ENCODE peak calls at places on chromosomes 2 and 18, in ten cellular contexts. V, P, E, D, Y, A, B, G, I and H are unnamed samples.

GRCh38 chr2:165776013-165776412 is 18.0 kb downstream of the GALNT3 start:
- DNase-seq in P (no peak), D (no peak), V (no peak), G (no peak), B (no peak), Y (no peak), A (no peak), I (no peak), E (no peak), H (no peak)

GRCh38 chr2:235029054-235029453 is 77.2 kb downstream of the SH3BP4 start:
- DNase-seq in E (no peak), I (no peak), B (no peak), D (no peak), V (no peak), G (no peak), P (no peak), Y (no peak), A (no peak), H (peak; percentile 52)

GRCh38 chr18:63342206-63342605 is 22.6 kb upstream of the BCL2 start:
- DNase-seq in D (no peak), P (no peak), V (peak; percentile 61), G (no peak), Y (peak; percentile 62), E (no peak), B (no peak), I (no peak), A (peak; percentile 66), H (no peak)

GRCh38 chr2:218202266-218202665 is 14.7 kb upstream of the ARPC2 start:
- DNase-seq in P (no peak), I (no peak), E (no peak), V (no peak), D (no peak), Y (no peak), A (no peak), G (no peak), B (no peak), H (no peak)

GRCh38 chr2:134662751-134663150 is 56.0 kb downstream of the TMEM163 start:
- DNase-seq in B (no peak), E (no peak), Y (no peak), G (peak; percentile 2), V (no peak), I (no peak), D (no peak), P (no peak), A (no peak), H (no peak)

GRCh38 chr2:40041983-40042382 is 262.9 kb upstream of the THUMPD2 start:
- DNase-seq in B (no peak), P (no peak), A (no peak), I (peak; percentile 61), E (no peak), Y (no peak), V (no peak), G (no peak), D (no peak), H (no peak)

GRCh38 chr2:129067070-129067469 is 748.4 kb upstream of the HS6ST1 start:
- DNase-seq in V (no peak), P (no peak), I (no peak), D (no peak), E (no peak), B (no peak), Y (no peak), A (no peak), G (no peak), H (no peak)

GRCh38 chr2:26574900-26575560 is 66.1 kb downstream of the CIB4 start:
- DNase-seq in I (no peak), B (no peak), Y (no peak), D (no peak), P (no peak), A (no peak), V (no peak), G (no peak), E (no peak), H (peak; percentile 61)

GRCh38 chr2:168643979-168644378 is 158.5 kb upstream of the NOSTRIN start:
- DNase-seq in B (no peak), E (no peak), V (no peak), D (no peak), P (no peak), G (no peak), I (no peak), Y (no peak), A (no peak), H (no peak)

GRCh38 chr2:5673861-5674240 is 18.3 kb upstream of the SOX11 start:
- DNase-seq in D (no peak), I (no peak), V (no peak), B (no peak), P (no peak), E (no peak), Y (peak; percentile 47), A (no peak), G (no peak), H (no peak)

GRCh38 chr2:62187246-62187645 is 8.7 kb upstream of the B3GNT2 start:
- DNase-seq in P (no peak), G (no peak), E (no peak), Y (no peak), I (no peak), B (no peak), D (no peak), A (no peak), V (no peak), H (no peak)

GRCh38 chr18:9683418-9684396 is 24.4 kb upstream of the RAB31 start:
- DNase-seq in P (no peak), E (no peak), G (no peak), A (no peak), Y (no peak), V (no peak), D (peak; percentile 39), B (no peak), I (no peak), H (no peak)

GRCh38 chr18:26803643-26804042 is 61.9 kb downstream of the AQP4 start:
- DNase-seq in Y (peak; percentile 27), D (no peak), P (no peak), E (no peak), B (no peak), V (no peak), G (no peak), I (no peak), A (no peak), H (no peak)

GRCh38 chr2:28986429-28986828 is 5.3 kb downstream of the TOGARAM2 start:
- DNase-seq in V (no peak), P (no peak), G (no peak), D (no peak), I (no peak), E (no peak), B (no peak), A (no peak), Y (peak; percentile 36), H (no peak)

GRCh38 chr2:29058082-29058481 is 16.2 kb downstream of the PCARE start:
- DNase-seq in V (no peak), G (no peak), P (no peak), I (no peak), B (no peak), E (no peak), Y (no peak), A (no peak), D (no peak), H (no peak)

GRCh38 chr2:152034257-152034801 is 64.5 kb downstream of the CACNB4 start:
- DNase-seq in P (no peak), B (no peak), E (no peak), A (no peak), G (no peak), D (no peak), Y (peak; percentile 38), V (no peak), I (no peak), H (no peak)

GRCh38 chr2:69177063-69177771 is 164.2 kb downstream of the ANTXR1 start:
- DNase-seq in E (no peak), Y (no peak), B (no peak), V (no peak), A (no peak), P (no peak), G (peak; percentile 67), D (no peak), I (peak; percentile 78), H (no peak)

GRCh38 chr2:135009339-135009738 is 37.9 kb downstream of the MAP3K19 start:
- DNase-seq in E (no peak), I (no peak), V (no peak), A (no peak), Y (no peak), G (no peak), P (no peak), D (no peak), B (no peak), H (no peak)

GRCh38 chr18:32271649-32272324 is 81.9 kb downstream of the MEP1B start:
- DNase-seq in P (peak; percentile 16), B (peak; percentile 31), D (peak; percentile 34), I (peak; percentile 6), G (no peak), A (peak; percentile 81), V (peak; percentile 44), E (no peak), Y (peak; percentile 56), H (no peak)

GRCh38 chr2:219675206-219675605 is 47.8 kb downstream of the SLC4A3 start:
- DNase-seq in B (no peak), Y (no peak), D (no peak), I (no peak), A (no peak), V (no peak), G (no peak), E (no peak), P (no peak), H (no peak)

GRCh38 chr2:42835577-42836371 is 43.4 kb upstream of the HAAO start:
- DNase-seq in G (peak; percentile 37), D (peak; percentile 85), E (no peak), A (no peak), V (no peak), B (no peak), P (no peak), I (peak; percentile 98), Y (no peak), H (no peak)

GRCh38 chr2:237685408-237685807 is 58.0 kb downstream of the LRRFIP1 start:
- DNase-seq in V (no peak), I (no peak), B (no peak), A (no peak), D (no peak), P (no peak), E (no peak), Y (no peak), G (no peak), H (no peak)

GRCh38 chr18:35436076-35436649 is 59.0 kb upstream of the ZNF396 start:
- DNase-seq in E (no peak), P (no peak), D (peak; percentile 13), I (no peak), Y (no peak), V (no peak), G (no peak), B (no peak), A (no peak), H (no peak)

GRCh38 chr18:48709371-48709770 is 170.5 kb downstream of the CTIF start:
- DNase-seq in I (no peak), Y (no peak), V (no peak), B (no peak), P (no peak), E (no peak), A (no peak), G (no peak), D (no peak), H (no peak)

GRCh38 chr18:77470836-77471413 is 221.3 kb downstream of the GALR1 start:
- DNase-seq in I (no peak), G (no peak), V (no peak), A (no peak), B (no peak), E (no peak), Y (no peak), D (no peak), P (no peak), H (no peak)

GRCh38 chr2:22800422-22800821 is 584.6 kb upstream of the KLHL29 start:
- DNase-seq in A (no peak), P (no peak), B (no peak), Y (no peak), I (no peak), E (no peak), V (no peak), G (no peak), D (no peak), H (no peak)

GRCh38 chr18:74497778-74498177 is 1.6 kb downstream of the CNDP2 start:
- DNase-seq in V (peak; percentile 18), P (no peak), B (no peak), D (no peak), G (no peak), A (no peak), E (no peak), I (no peak), Y (no peak), H (no peak)

GRCh38 chr18:13397504-13398163 is 179.1 kb downstream of the LDLRAD4 start:
- DNase-seq in A (no peak), V (no peak), D (no peak), B (no peak), P (no peak), Y (no peak), G (no peak), E (no peak), I (no peak), H (peak; percentile 59)